ENCODE peak calls at places on chromosomes 1 and 21, in eight cellular contexts. S is AG04450, F is uterus, V is adrenal gland, Y is PC-9, O is ascending aorta, U is MM.1S, E is upper lobe of right lung. I is an unnamed sample.

GRCh38 chr1:115343200-115343737 is 5.2 kb upstream of the NGF start:
- DNase-seq in U (peak), S (no peak), Y (no peak), V (no peak), E (no peak), F (no peak), O (no peak), I (no peak)

GRCh38 chr1:66711420-66711819 is 40.8 kb upstream of the DYNLT5 start:
- DNase-seq in V (no peak), U (no peak), O (no peak), Y (no peak), E (no peak), F (no peak), S (no peak), I (no peak)

GRCh38 chr1:201739492-201740085 is 89.4 kb upstream of the IPO9 start:
- DNase-seq in V (peak), E (peak), U (peak), S (no peak), Y (peak), O (no peak), F (peak), I (no peak)

GRCh38 chr1:100320311-100321097 is 31.8 kb upstream of the CDC14A start:
- DNase-seq in S (no peak), V (no peak), E (no peak), Y (no peak), F (no peak), O (no peak), U (no peak), I (no peak)

GRCh38 chr1:1574721-1575537 is at the start of gene SSU72:
- DNase-seq in S (peak), E (peak), V (peak), F (peak), Y (peak), O (peak), U (peak), I (peak)

GRCh38 chr1:55926906-55927471 is 652.4 kb downstream of the PLPP3 start:
- DNase-seq in F (no peak), S (no peak), O (no peak), Y (no peak), E (no peak), V (no peak), U (no peak), I (no peak)

GRCh38 chr1:26399034-26399433 is 11.6 kb upstream of the LIN28A start:
- DNase-seq in V (no peak), U (no peak), E (no peak), O (no peak), S (no peak), Y (no peak), F (no peak), I (no peak)

GRCh38 chr1:201982082-201982922 is at the start of gene RNPEP:
- DNase-seq in S (no peak), O (no peak), F (peak), V (peak), U (peak), Y (peak), E (peak), I (peak)

GRCh38 chr1:212982430-212983152 is 32.2 kb downstream of the VASH2 start:
- DNase-seq in U (no peak), Y (no peak), O (no peak), S (no peak), V (peak), F (no peak), E (no peak), I (no peak)

GRCh38 chr1:19096036-19096833 is 113.8 kb downstream of the UBR4 start:
- DNase-seq in V (peak), F (no peak), U (no peak), O (no peak), S (no peak), E (no peak), Y (peak), I (no peak)

GRCh38 chr1:1777950-1778826 is at the start of gene NADK:
- DNase-seq in U (peak), E (peak), S (no peak), V (peak), Y (peak), O (no peak), F (peak), I (no peak)

GRCh38 chr1:44642255-44642654 is 32.0 kb downstream of the TMEM53 start:
- DNase-seq in S (no peak), Y (no peak), E (no peak), F (no peak), V (no peak), O (no peak), U (no peak), I (no peak)

GRCh38 chr21:15444118-15444960 is 285.4 kb upstream of the USP25 start:
- DNase-seq in F (no peak), S (no peak), O (no peak), Y (no peak), U (no peak), V (peak), E (no peak), I (no peak)

GRCh38 chr1:150976879-150977694 is 2.5 kb upstream of the CERS2 start:
- DNase-seq in U (peak), E (peak), S (no peak), V (peak), Y (peak), O (peak), F (peak), I (peak)

GRCh38 chr21:33901421-33902288 is 13.9 kb downstream of the ATP5PO start:
- DNase-seq in S (no peak), F (peak), O (no peak), E (no peak), U (peak), Y (peak), V (peak), I (no peak)

GRCh38 chr1:157274698-157275534 is 136.7 kb upstream of the ETV3 start:
- DNase-seq in Y (no peak), O (no peak), F (no peak), V (no peak), U (no peak), E (no peak), S (no peak), I (no peak)

GRCh38 chr1:209755926-209756607 is at the start of gene TRAF3IP3:
- DNase-seq in Y (no peak), U (peak), E (no peak), O (peak), S (no peak), V (no peak), F (no peak), I (no peak)

GRCh38 chr1:8350914-8351684 is 33.2 kb downstream of the SLC45A1 start:
- DNase-seq in S (no peak), Y (no peak), V (no peak), U (no peak), F (peak), E (no peak), O (no peak), I (no peak)
- H3K27ac ChIP-seq in S (no peak), Y (no peak), V (no peak), U (no peak), F (peak), E (no peak), O (peak), I (peak)

DNA sequence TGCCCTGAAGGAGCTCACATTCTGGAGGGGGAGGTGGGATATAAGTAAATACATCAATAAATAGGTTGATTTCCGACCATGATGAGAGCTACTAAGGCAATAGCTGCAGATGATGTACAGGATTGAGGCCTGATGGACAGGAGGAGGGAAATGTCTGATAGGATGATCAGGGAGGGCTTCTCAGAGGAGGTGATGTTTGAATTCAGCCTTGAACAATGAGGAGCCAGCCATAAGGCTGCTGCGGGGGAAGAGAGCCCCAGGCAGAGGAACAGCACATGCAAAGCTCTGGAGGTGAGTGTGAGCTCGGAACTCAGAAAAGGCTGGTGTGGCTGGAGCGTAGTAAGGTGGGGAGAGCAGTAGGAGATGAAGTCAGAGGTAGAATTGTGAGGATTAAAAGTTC is 411.7 kb downstream of the PTPRU start:
- DNase-seq in F (no peak), O (no peak), E (no peak), U (no peak), Y (no peak), S (no peak), V (no peak), I (no peak)
- TF ChIP-seq CTCF in F (no peak), O (no peak), E (no peak), U (no peak), Y (no peak), S (no peak), V (no peak), I (no peak)

DNA sequence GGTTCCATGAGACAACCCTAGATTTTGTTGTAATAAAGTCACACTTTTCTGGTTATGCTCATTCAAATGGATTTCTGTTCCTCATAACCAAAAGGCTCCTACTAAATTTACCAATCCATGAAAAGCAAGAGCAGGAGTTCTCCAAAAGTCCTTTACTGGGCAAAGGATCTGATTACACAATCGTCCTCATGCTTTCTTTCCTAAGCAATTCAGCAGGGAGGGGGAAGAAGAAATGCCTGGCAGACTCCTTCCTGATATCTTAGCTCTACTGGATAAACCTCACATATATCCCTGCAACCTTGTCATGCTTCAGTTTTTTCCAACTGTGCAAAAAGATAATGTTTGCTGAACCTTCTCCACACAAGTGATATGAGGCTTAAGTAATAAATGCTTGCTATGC is 67.6 kb upstream of the GUCA2B start:
- DNase-seq in V (no peak), Y (no peak), F (no peak), O (no peak), S (no peak), U (no peak), E (no peak), I (no peak)
- H3K4me3 ChIP-seq in V (no peak), Y (no peak), F (no peak), O (no peak), S (no peak), U (no peak), E (no peak), I (no peak)

DNA sequence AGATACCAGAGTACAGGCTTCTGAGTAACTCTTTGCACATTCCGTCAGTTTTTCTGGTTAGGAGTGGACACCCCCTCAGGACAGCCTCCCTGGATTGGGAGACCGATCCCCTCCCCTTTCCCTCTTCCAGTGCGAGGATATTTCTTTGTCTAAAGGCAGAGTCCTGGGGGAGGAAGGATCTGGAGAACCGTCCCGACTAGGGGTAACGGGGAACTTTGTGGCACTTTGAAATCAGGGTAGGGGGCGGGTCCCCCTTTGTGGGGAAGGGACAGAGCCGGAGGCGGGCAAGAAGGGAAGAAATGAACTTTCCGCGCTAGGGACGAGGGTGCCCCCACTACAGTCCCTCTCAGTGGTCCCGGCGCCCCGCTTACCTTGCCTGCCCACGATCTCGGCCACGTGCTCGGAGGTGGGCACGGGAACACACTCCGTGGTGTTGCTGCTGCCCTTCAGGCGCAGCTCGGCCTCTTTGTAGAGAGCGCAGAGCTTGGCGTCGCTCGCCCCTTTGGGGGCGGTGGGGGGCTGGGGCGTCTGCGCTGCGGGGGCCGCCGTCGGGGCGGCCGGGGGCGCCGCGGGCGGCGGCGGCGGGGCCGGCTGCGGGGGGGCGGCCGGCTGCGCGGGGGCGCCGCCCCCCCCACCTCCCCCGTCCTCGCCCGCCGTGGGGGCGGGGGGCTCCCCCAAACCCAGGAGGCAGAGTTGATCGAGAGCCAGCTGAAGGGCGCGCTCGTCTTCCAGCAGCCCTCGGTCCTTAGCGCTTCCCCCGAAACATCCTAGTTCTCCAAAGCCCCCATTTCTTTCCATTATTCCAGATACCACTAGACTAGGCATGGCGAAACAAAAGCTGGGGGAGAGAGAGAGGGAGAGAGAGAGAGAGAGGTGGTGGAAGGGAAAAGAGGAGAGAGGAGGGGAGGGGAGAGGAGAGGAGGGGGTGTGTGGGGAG is 823 bp downstream of the MEX3A start:
- DNase-seq in O (no peak), S (no peak), E (no peak), U (no peak), V (no peak), F (no peak), Y (no peak), I (no peak)
- H3K27ac ChIP-seq in O (no peak), S (peak), E (no peak), U (no peak), V (no peak), F (peak), Y (no peak), I (no peak)

DNA sequence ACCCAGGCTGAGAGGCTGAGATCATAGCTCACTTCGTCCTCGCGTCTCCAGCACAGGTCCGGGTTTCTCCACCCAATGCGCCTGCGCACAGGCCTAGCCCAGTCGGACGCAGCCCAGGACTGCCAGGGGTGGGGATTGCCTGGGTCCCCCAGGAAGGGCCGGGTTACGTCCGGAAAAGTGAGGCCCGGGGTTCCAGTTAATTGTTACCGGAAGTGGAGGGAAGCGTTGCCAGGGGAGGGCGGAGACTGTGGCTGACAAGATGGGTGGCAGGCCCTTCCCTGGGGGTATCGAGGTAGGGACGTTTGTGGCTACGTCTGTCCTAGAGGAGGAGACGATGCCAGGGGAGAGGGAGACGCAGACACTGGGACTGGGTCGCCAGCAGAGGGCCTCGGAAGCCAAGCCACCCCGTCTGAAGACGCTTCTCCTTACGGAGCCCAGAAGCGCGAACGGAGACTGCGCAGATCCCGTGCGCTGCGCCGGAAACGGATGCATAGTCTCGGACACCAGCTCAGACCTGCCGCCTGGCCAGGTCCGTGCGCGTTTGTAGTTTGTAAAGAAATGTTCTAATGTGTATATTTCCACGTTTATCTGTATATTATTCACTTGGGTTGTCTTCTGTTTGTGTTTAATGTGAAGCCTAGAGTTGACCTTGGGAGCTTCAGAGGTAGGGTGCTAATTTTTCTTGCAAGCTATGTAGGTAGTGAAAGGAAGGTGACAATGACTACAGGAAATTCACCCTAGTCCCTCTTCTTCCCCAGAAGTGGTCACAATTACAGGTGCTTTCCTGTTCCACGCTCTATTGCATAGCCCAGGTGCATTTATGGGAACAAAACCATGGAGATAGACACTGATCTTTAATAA is 7.3 kb downstream of the RSRP1 start:
- DNase-seq in E (peak), U (peak), F (peak), S (peak), O (peak), Y (peak), V (peak), I (peak)
- TF ChIP-seq CTCF in E (peak), U (peak), F (peak), S (peak), O (peak), Y (peak), V (peak), I (peak)

GRCh38 chr21:45018131-45019075 is 56.0 kb upstream of the ADARB1 start:
- DNase-seq in S (no peak), O (no peak), U (no peak), E (peak), Y (no peak), F (peak), V (peak), I (no peak)
- H3K4me3 ChIP-seq in S (peak), O (peak), U (no peak), E (peak), Y (no peak), F (peak), V (no peak), I (peak)

I was measured in coronary artery.